ENCODE peak calls at places on chromosomes 1 and 21, in five cellular contexts. U is adrenal gland, Y is smooth muscle cell of the brain vasculature, P is fibroblast of lung, H is mesothelial cell of epicardium. T is an unnamed sample.

GRCh38 chr1:58896211-58897183 is 112.7 kb upstream of the JUN start:
- DNase-seq in P (no peak), U (peak), H (no peak), Y (no peak), T (peak)

GRCh38 chr1:17239420-17239819 is 9.5 kb upstream of the PADI3 start:
- DNase-seq in U (peak), P (peak), H (no peak), Y (peak), T (peak)

GRCh38 chr21:42562258-42562657 is 48.6 kb downstream of the SLC37A1 start:
- DNase-seq in P (no peak), Y (no peak), H (no peak), U (no peak), T (no peak)

GRCh38 chr1:247857986-247858356 is 984 bp downstream of the TRIM58 start:
- DNase-seq in U (no peak), H (no peak), Y (no peak), P (no peak), T (peak)

GRCh38 chr1:62294211-62294610 is 25.0 kb downstream of the KANK4 start:
- DNase-seq in U (no peak), H (no peak), Y (no peak), P (peak), T (no peak)

GRCh38 chr1:31581821-31582810 is 5.8 kb downstream of the TINAGL1 start:
- DNase-seq in H (no peak), P (no peak), Y (no peak), U (no peak), T (no peak)

GRCh38 chr1:212012034-212012740 is 23.2 kb downstream of the INTS7 start:
- DNase-seq in H (no peak), P (peak), Y (no peak), U (peak), T (peak)

GRCh38 chr1:20339811-20340457 is 49.3 kb downstream of the VWA5B1 start:
- DNase-seq in Y (no peak), P (no peak), H (no peak), U (no peak), T (no peak)

GRCh38 chr1:33724348-33724747 is 139.5 kb upstream of the HMGB4 start:
- DNase-seq in H (no peak), U (no peak), P (no peak), Y (no peak), T (no peak)

GRCh38 chr1:92066321-92066720 is 8.9 kb downstream of the SETSIP start:
- DNase-seq in P (no peak), H (no peak), Y (no peak), U (no peak), T (no peak)

GRCh38 chr1:33348676-33349080 is 27.8 kb upstream of the A3GALT2 start:
- DNase-seq in P (peak), Y (no peak), H (no peak), U (no peak), T (no peak)

GRCh38 chr1:201222125-201222524 is 31.5 kb downstream of the IGFN1 start:
- DNase-seq in P (no peak), H (no peak), Y (no peak), U (no peak), T (no peak)

GRCh38 chr1:111695801-111696200 is 43.4 kb downstream of the INKA2 start:
- DNase-seq in Y (no peak), U (no peak), P (no peak), H (no peak), T (no peak)

GRCh38 chr1:246338546-246338945 is 168.5 kb downstream of the SMYD3 start:
- DNase-seq in Y (no peak), P (no peak), U (no peak), H (no peak), T (no peak)

GRCh38 chr1:38076038-38076437 is 29.4 kb upstream of the POU3F1 start:
- DNase-seq in U (peak), H (peak), P (peak), Y (no peak), T (peak)

GRCh38 chr1:155220566-155220965 is 12.1 kb downstream of the MTX1 start:
- DNase-seq in U (no peak), Y (no peak), P (no peak), H (no peak), T (no peak)

GRCh38 chr1:204591473-204592090 is 75.4 kb downstream of the MDM4 start:
- DNase-seq in P (peak), Y (no peak), H (no peak), U (no peak), T (peak)

T was measured in mesenchymal stem cell.